ENCODE peak calls at places on chromosomes 6 and 20, in seven cellular contexts. C is CD8-positive, alpha-beta T cell; L is breast epithelium; O is CD8-positive, alpha-beta memory T cell; S is heart right ventricle; V is sigmoid colon; Z is RWPE1. D is an unnamed sample.

GRCh38 chr6:139161817-139162284 is 27.0 kb downstream of the HECA start:
- DNase-seq in Z (no peak), V (no peak), S (no peak), L (no peak), C (peak), O (peak), D (no peak)

GRCh38 chr6:26179675-26180074 is 92.4 kb downstream of the HFE start:
- DNase-seq in C (no peak), Z (no peak), L (no peak), S (no peak), V (no peak), O (no peak), D (no peak)

GRCh38 chr6:113805836-113806500 is 51.2 kb upstream of the MARCKS start:
- DNase-seq in Z (no peak), V (peak), L (no peak), C (no peak), O (no peak), S (no peak), D (no peak)

GRCh38 chr6:128508588-128509296 is 11.7 kb downstream of the PTPRK start:
- DNase-seq in C (no peak), S (no peak), L (no peak), O (no peak), Z (peak), V (no peak), D (peak)

GRCh38 chr6:25017486-25017885 is 81.7 kb upstream of the RIPOR2 start:
- DNase-seq in O (no peak), C (no peak), S (no peak), Z (peak), L (peak), V (no peak), D (no peak)

GRCh38 chr6:154605207-154605877 is 94.9 kb upstream of the CNKSR3 start:
- DNase-seq in C (no peak), L (no peak), Z (no peak), O (peak), V (no peak), S (no peak), D (peak)

GRCh38 chr20:23349338-23350006 is 1.1 kb upstream of the NXT1 start:
- DNase-seq in V (no peak), O (no peak), Z (no peak), L (peak), C (no peak), S (no peak), D (no peak)

GRCh38 chr20:41140226-41141133 is 3.1 kb downstream of the PLCG1 start:
- DNase-seq in O (no peak), Z (no peak), V (peak), L (no peak), C (no peak), S (no peak), D (no peak)

GRCh38 chr6:143110572-143110971 is 49.9 kb downstream of the AIG1 start:
- DNase-seq in Z (no peak), O (no peak), V (no peak), C (no peak), S (no peak), L (no peak), D (no peak)

GRCh38 chr20:4967752-4968477 is 33.4 kb downstream of the SLC23A2 start:
- DNase-seq in V (no peak), C (no peak), O (no peak), Z (no peak), L (no peak), S (no peak), D (no peak)

GRCh38 chr6:1856381-1856780 is 246.7 kb downstream of the FOXC1 start:
- DNase-seq in C (no peak), V (no peak), O (no peak), Z (no peak), L (no peak), S (no peak), D (no peak)

GRCh38 chr6:63636516-63636968 is 940 bp downstream of the PHF3 start:
- DNase-seq in L (peak), C (peak), O (peak), S (peak), V (no peak), Z (peak), D (no peak)

GRCh38 chr6:3987072-3987471 is 91.9 kb downstream of the FAM217A start:
- DNase-seq in V (no peak), C (no peak), O (no peak), L (no peak), Z (no peak), S (no peak), D (no peak)

GRCh38 chr20:14950633-14951032 is 613.2 kb upstream of the FLRT3 start:
- DNase-seq in L (no peak), O (no peak), C (no peak), Z (no peak), V (no peak), S (no peak), D (no peak)

GRCh38 chr20:14953736-14954135 is 616.3 kb upstream of the FLRT3 start:
- DNase-seq in O (no peak), S (no peak), L (no peak), Z (no peak), C (no peak), V (no peak), D (no peak)

GRCh38 chr20:14948416-14948815 is 611.0 kb upstream of the FLRT3 start:
- DNase-seq in L (no peak), V (no peak), O (no peak), C (no peak), Z (no peak), S (no peak), D (no peak)

GRCh38 chr20:14951707-14952106 is 614.3 kb upstream of the FLRT3 start:
- DNase-seq in Z (peak), S (no peak), L (no peak), C (no peak), O (no peak), V (no peak), D (no peak)

DNA sequence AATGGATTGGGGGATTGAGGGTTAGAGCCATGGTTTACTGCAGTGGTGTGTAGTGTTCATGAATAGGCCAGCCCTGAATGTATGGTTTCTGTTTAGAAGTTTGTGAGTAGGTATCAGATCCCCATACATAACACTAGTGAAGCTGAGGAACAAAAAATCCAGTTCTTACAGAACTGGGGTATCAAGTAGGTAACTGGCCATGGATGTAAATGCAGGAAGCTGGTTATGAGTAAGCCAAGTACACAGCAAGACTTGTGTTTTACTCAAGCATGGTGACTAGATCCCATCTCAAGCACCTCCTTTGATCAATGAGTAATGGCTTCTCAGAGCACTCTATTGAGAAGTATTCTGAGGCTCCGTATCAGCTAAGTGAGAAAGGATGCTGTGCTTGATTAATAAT is 613.7 kb upstream of the FLRT3 start:
- DNase-seq in O (no peak), L (no peak), Z (no peak), C (no peak), V (no peak), S (no peak), D (no peak)
- H3K27ac ChIP-seq in O (no peak), L (no peak), Z (no peak), C (no peak), V (no peak), S (no peak), D (no peak)

GRCh38 chr6:38599966-38600550 is 39.7 kb downstream of the BTBD9 start:
- DNase-seq in C (no peak), S (no peak), Z (no peak), O (no peak), V (no peak), L (no peak), D (no peak)

GRCh38 chr6:38603492-38603891 is 36.2 kb downstream of the BTBD9 start:
- DNase-seq in V (no peak), O (no peak), C (no peak), S (no peak), L (no peak), Z (no peak), D (no peak)

GRCh38 chr6:38610050-38610619 is 29.6 kb downstream of the BTBD9 start:
- DNase-seq in L (no peak), S (no peak), V (no peak), C (no peak), Z (no peak), O (no peak), D (peak)

GRCh38 chr6:38603966-38604365 is 35.8 kb downstream of the BTBD9 start:
- DNase-seq in S (no peak), C (no peak), O (no peak), Z (no peak), L (no peak), V (no peak), D (no peak)

DNA sequence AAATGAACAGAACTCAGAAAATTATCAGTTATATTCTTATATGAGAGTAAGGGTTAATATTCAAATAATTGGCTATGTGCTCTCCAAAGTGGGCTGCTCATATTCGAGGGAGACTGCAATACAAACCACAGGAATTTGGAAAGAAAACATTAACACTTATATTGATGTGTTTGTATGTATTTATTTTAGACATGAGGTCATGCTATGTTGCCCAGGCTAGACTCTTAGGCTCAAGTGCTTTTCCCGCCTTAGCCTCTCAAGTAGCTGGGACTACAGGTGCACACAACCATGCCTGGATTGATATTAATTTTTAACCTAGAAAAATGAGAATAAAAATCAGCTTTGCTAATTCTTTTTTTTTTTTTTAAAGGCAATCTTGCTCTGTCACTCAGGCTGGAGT is 35.0 kb downstream of the BTBD9 start:
- DNase-seq in Z (no peak), C (no peak), O (no peak), S (no peak), L (no peak), V (no peak), D (peak)
- H3K27ac ChIP-seq in Z (no peak), C (no peak), O (no peak), S (no peak), L (no peak), V (no peak), D (no peak)

DNA sequence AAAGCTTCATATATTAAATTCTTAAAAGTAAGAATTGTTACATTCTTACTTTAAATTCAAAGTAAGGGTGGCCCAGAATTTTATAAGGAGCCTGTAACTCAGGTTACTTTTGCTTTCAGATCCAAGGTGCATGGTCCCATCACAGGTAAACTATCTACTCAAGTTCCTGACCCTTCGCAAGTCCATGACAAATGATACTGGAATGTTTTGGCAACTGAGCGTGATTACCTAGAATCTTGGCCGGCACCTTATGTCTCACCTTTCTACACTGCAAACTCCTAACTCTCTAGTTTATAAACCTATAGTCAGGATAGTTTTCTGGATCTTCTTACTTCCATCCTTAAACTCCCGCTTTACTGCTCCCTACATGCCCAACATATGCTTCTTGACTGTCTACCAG is 67.9 kb upstream of the HMGN3 start:
- DNase-seq in C (no peak), V (no peak), L (no peak), S (no peak), O (no peak), Z (peak), D (no peak)
- H3K27ac ChIP-seq in C (no peak), V (no peak), L (no peak), S (no peak), O (no peak), Z (no peak), D (no peak)

DNA sequence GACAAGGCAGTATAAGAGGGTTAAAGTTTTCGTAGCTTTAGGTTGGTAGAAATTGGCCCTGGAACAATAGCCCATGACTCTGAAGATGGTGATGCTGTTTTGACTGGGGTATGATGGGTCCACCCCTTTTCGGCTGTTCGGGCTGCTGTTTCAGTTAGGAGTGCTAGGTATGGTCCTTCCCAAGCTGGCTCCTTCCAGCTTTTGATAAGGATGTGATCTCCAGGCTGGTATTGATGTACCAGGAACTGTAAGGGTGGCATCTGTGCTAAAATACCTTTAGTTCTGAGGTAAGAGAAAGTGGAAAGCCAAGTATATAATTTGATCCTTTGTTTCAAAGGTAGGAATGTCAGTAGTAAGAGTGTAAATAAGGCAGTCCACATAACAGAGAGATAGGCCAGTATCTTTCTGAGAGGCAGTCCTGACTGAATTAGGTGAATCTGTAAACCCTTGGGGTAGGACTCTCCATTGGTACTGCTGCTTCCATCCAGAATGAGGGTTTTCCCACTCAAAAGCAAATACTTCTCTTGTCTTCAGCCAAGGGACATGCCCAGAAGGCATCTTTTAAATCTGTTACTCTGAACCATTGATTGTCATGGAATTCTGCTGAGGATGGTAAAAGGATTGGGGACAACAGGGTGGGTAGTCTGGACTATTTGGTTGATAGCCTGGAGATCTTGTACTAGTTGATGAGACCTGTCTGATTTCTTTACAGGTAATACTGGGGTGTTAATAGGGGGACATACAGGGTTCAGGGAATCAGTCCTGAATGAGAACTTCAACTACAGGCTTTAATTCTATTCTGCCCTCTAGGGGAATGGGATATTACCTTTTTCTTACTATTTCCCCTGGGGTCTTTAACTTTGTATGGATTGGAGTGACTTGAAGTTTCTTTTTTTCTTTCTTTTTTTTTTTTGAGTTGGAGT is 6.1 kb upstream of the ZNFX1 start:
- DNase-seq in S (no peak), V (no peak), Z (no peak), O (no peak), C (no peak), L (no peak), D (no peak)
- H3K27ac ChIP-seq in S (no peak), V (no peak), Z (peak), O (peak), C (no peak), L (no peak), D (no peak)

DNA sequence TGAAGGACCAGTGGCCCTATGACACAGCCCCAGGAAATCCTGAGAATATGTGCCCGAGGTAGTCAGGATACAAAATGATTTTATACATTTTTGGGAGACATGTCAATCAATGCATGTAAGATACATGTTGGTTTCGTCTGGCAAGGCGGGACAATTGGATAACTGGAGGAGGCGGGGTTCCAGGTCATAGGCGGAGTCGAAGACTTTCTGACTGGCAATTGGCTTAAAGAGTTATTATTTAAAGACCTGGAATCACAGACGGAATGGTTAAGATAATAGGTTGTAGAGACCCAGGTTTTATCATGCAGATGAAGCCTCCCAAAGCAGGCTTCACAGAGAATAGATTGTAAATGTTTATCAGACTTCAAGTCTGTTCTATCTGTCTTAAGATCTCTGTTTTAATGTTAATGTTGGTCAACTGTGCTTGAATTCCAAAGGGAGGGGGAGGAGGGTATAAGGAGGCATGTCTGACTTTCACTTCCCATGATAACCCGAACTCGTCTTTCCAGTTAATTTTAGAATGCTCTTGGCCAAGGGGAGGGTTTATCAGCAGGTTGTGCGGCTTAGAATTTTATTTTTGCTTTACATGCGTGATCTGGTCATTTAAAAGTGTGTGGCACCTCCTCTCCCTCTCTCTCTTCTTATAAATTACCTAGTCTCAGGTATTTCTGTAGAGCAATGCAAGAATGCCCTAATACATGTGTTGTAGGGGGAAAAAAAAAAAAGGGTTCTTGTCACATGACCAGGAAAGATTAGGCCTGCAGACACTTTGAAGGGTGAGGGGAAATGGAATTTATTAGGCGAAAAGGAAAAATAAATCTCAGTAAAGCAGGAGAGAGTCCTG is 230.7 kb downstream of the NFATC2 start:
- DNase-seq in L (no peak), V (no peak), C (no peak), S (no peak), Z (peak), O (no peak), D (no peak)
- H3K27ac ChIP-seq in L (no peak), V (no peak), C (no peak), S (no peak), Z (no peak), O (no peak), D (no peak)